ENCODE peak calls at places on chromosome 10, in five cellular contexts. One of them, this sample, is unnamed.

GRCh38 chr10:7988985-7989384 is 65.5 kb upstream of the GATA3 start:
- DNase-seq in heart left ventricle: no peak
- DNase-seq in left lung: no peak
- DNase-seq in AG10803: no peak
- DNase-seq in OCI-LY7: peak
- DNase-seq in this sample: no peak

GRCh38 chr10:89518876-89519842 is 16.2 kb downstream of the SLC16A12 start:
- DNase-seq in heart left ventricle: peak
- DNase-seq in left lung: no peak
- DNase-seq in AG10803: peak
- DNase-seq in OCI-LY7: no peak
- DNase-seq in this sample: peak

GRCh38 chr10:219731-220472 is 84.6 kb downstream of the ZMYND11 start:
- DNase-seq in heart left ventricle: no peak
- DNase-seq in left lung: no peak
- DNase-seq in AG10803: peak
- DNase-seq in OCI-LY7: no peak
- DNase-seq in this sample: no peak

GRCh38 chr10:116183733-116184447 is 89.1 kb downstream of the GFRA1 start:
- DNase-seq in heart left ventricle: no peak
- DNase-seq in left lung: no peak
- DNase-seq in AG10803: peak
- DNase-seq in OCI-LY7: no peak
- DNase-seq in this sample: peak

GRCh38 chr10:88244781-88245350 is 338.3 kb downstream of the RNLS start:
- DNase-seq in heart left ventricle: no peak
- DNase-seq in left lung: no peak
- DNase-seq in AG10803: no peak
- DNase-seq in OCI-LY7: no peak
- DNase-seq in this sample: no peak

GRCh38 chr10:128062837-128063563 is 63.2 kb downstream of the MKI67 start:
- DNase-seq in heart left ventricle: peak
- DNase-seq in left lung: no peak
- DNase-seq in AG10803: no peak
- DNase-seq in OCI-LY7: peak
- DNase-seq in this sample: no peak

GRCh38 chr10:100043344-100043743 is 33.6 kb upstream of the DNMBP start:
- DNase-seq in heart left ventricle: no peak
- DNase-seq in left lung: no peak
- DNase-seq in AG10803: no peak
- DNase-seq in OCI-LY7: no peak
- DNase-seq in this sample: no peak

GRCh38 chr10:101830322-101831168 is 12.3 kb upstream of the OGA start:
- DNase-seq in heart left ventricle: peak
- DNase-seq in left lung: peak
- DNase-seq in AG10803: peak
- DNase-seq in OCI-LY7: peak
- DNase-seq in this sample: peak

GRCh38 chr10:102461187-102462054 is 10.1 kb upstream of the C10orf95 start:
- DNase-seq in heart left ventricle: peak
- DNase-seq in left lung: peak
- DNase-seq in AG10803: peak
- DNase-seq in OCI-LY7: peak
- DNase-seq in this sample: peak

GRCh38 chr10:30172663-30173062 is 113.3 kb upstream of the JCAD start:
- DNase-seq in heart left ventricle: no peak
- DNase-seq in left lung: no peak
- DNase-seq in AG10803: peak
- DNase-seq in OCI-LY7: no peak
- DNase-seq in this sample: no peak

GRCh38 chr10:32271617-32272016 is 75.3 kb downstream of the EPC1 start:
- DNase-seq in heart left ventricle: no peak
- DNase-seq in left lung: no peak
- DNase-seq in AG10803: peak
- DNase-seq in OCI-LY7: no peak
- DNase-seq in this sample: peak

GRCh38 chr10:25068152-25069058 is 52.0 kb downstream of the THNSL1 start:
- DNase-seq in heart left ventricle: no peak
- DNase-seq in left lung: no peak
- DNase-seq in AG10803: peak
- DNase-seq in OCI-LY7: no peak
- DNase-seq in this sample: peak

GRCh38 chr10:7520496-7521485 is 110.0 kb upstream of the SFMBT2 start:
- DNase-seq in heart left ventricle: no peak
- DNase-seq in left lung: no peak
- DNase-seq in AG10803: no peak
- DNase-seq in OCI-LY7: no peak
- DNase-seq in this sample: no peak

GRCh38 chr10:100470367-100470766 is 7.6 kb downstream of the WNT8B start:
- DNase-seq in heart left ventricle: no peak
- DNase-seq in left lung: no peak
- DNase-seq in AG10803: peak
- DNase-seq in OCI-LY7: no peak
- DNase-seq in this sample: no peak

GRCh38 chr10:46557319-46558140 is 1.1 kb upstream of the GPRIN2 start:
- DNase-seq in heart left ventricle: peak
- DNase-seq in left lung: peak
- DNase-seq in AG10803: no peak
- DNase-seq in OCI-LY7: no peak
- DNase-seq in this sample: no peak

GRCh38 chr10:66538908-66539307 is 386.9 kb upstream of the LRRTM3 start:
- DNase-seq in heart left ventricle: no peak
- DNase-seq in left lung: no peak
- DNase-seq in AG10803: no peak
- DNase-seq in OCI-LY7: no peak
- DNase-seq in this sample: no peak

GRCh38 chr10:132937861-132938260 is 4.5 kb downstream of the CFAP46 start:
- DNase-seq in heart left ventricle: no peak
- DNase-seq in left lung: peak
- DNase-seq in AG10803: no peak
- DNase-seq in OCI-LY7: no peak
- DNase-seq in this sample: no peak

GRCh38 chr10:12351447-12351846 is 2.1 kb downstream of the CAMK1D start:
- DNase-seq in heart left ventricle: no peak
- DNase-seq in left lung: peak
- DNase-seq in AG10803: no peak
- DNase-seq in OCI-LY7: no peak
- DNase-seq in this sample: no peak

GRCh38 chr10:113890769-113891168 is 36.3 kb downstream of the NHLRC2 start:
- DNase-seq in heart left ventricle: no peak
- DNase-seq in left lung: no peak
- DNase-seq in AG10803: no peak
- DNase-seq in OCI-LY7: no peak
- DNase-seq in this sample: no peak

GRCh38 chr10:60605476-60605875 is 172.8 kb upstream of the CDK1 start:
- DNase-seq in heart left ventricle: no peak
- DNase-seq in left lung: no peak
- DNase-seq in AG10803: no peak
- DNase-seq in OCI-LY7: no peak
- DNase-seq in this sample: no peak

GRCh38 chr10:127910464-127910770 is 3.5 kb downstream of the PTPRE start:
- DNase-seq in heart left ventricle: no peak
- DNase-seq in left lung: no peak
- DNase-seq in AG10803: no peak
- DNase-seq in OCI-LY7: no peak
- DNase-seq in this sample: no peak

GRCh38 chr10:3048114-3049019 is 19.0 kb upstream of the PFKP start:
- DNase-seq in heart left ventricle: no peak
- DNase-seq in left lung: no peak
- DNase-seq in AG10803: peak
- DNase-seq in OCI-LY7: no peak
- DNase-seq in this sample: peak

GRCh38 chr10:97159906-97160305 is 25.9 kb downstream of the SLIT1 start:
- DNase-seq in heart left ventricle: no peak
- DNase-seq in left lung: no peak
- DNase-seq in AG10803: no peak
- DNase-seq in OCI-LY7: no peak
- DNase-seq in this sample: no peak

GRCh38 chr10:97168645-97169044 is 17.1 kb downstream of the SLIT1 start:
- DNase-seq in heart left ventricle: no peak
- DNase-seq in left lung: no peak
- DNase-seq in AG10803: no peak
- DNase-seq in OCI-LY7: no peak
- DNase-seq in this sample: no peak

GRCh38 chr10:97165499-97165898 is 20.3 kb downstream of the SLIT1 start:
- DNase-seq in heart left ventricle: no peak
- DNase-seq in left lung: no peak
- DNase-seq in AG10803: no peak
- DNase-seq in OCI-LY7: no peak
- DNase-seq in this sample: no peak

GRCh38 chr10:97163141-97163540 is 22.6 kb downstream of the SLIT1 start:
- DNase-seq in heart left ventricle: no peak
- DNase-seq in left lung: no peak
- DNase-seq in AG10803: no peak
- DNase-seq in OCI-LY7: no peak
- DNase-seq in this sample: no peak

GRCh38 chr10:97163646-97164535 is 21.9 kb downstream of the SLIT1 start:
- DNase-seq in heart left ventricle: no peak
- DNase-seq in left lung: no peak
- DNase-seq in AG10803: no peak
- DNase-seq in OCI-LY7: no peak
- DNase-seq in this sample: no peak
- H3K4me3 ChIP-seq in heart left ventricle: no peak
- H3K4me3 ChIP-seq in left lung: no peak
- H3K4me3 ChIP-seq in AG10803: no peak
- H3K4me3 ChIP-seq in OCI-LY7: no peak
- H3K4me3 ChIP-seq in this sample: no peak

DNA sequence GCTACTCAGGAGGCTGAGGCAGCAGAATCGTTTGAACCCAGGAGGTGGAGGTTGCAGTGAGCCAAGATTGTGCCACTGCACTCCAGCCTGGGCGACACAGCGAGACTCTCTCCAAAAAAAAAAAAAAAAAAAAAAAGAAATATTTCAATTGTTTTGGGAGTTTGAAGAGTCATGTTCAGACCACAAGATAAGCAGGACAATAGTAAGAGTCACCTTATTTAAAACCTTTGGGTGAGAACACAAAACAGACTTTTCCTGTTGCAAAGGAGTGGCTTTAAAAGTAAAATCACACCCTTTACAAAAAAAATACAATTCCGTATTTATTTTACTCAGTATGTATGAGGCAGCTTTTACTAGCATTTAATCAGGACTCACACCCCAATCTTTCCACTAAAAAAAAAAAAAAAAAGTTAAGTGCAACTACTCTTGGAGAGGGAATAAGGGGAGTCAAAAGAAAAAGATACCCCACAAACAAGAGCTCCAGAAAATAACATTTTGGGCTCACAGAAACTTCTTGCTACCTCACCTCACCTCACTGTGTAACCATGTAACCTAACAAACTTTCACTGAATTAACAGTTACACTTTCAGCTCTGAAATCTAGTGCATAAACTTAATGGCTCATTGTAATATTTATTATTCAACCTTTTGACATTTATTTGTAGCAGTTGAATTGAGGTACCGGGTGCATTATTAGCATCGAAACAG is 11.2 kb downstream of the SKIDA1 start:
- DNase-seq in heart left ventricle: no peak
- DNase-seq in left lung: no peak
- DNase-seq in AG10803: no peak
- DNase-seq in OCI-LY7: no peak
- DNase-seq in this sample: peak
- H3K4me3 ChIP-seq in heart left ventricle: no peak
- H3K4me3 ChIP-seq in left lung: no peak
- H3K4me3 ChIP-seq in AG10803: peak
- H3K4me3 ChIP-seq in OCI-LY7: no peak
- H3K4me3 ChIP-seq in this sample: peak

GRCh38 chr10:103762924-103763323 is 92.5 kb downstream of the SH3PXD2A start:
- DNase-seq in heart left ventricle: no peak
- DNase-seq in left lung: no peak
- DNase-seq in AG10803: no peak
- DNase-seq in OCI-LY7: no peak
- DNase-seq in this sample: no peak

GRCh38 chr10:103765981-103766380 is 89.4 kb downstream of the SH3PXD2A start:
- DNase-seq in heart left ventricle: peak
- DNase-seq in left lung: peak
- DNase-seq in AG10803: no peak
- DNase-seq in OCI-LY7: peak
- DNase-seq in this sample: peak

GRCh38 chr10:103763374-103764202 is 91.8 kb downstream of the SH3PXD2A start:
- DNase-seq in heart left ventricle: no peak
- DNase-seq in left lung: no peak
- DNase-seq in AG10803: no peak
- DNase-seq in OCI-LY7: peak
- DNase-seq in this sample: peak

GRCh38 chr10:103765168-103765567 is 90.2 kb downstream of the SH3PXD2A start:
- DNase-seq in heart left ventricle: no peak
- DNase-seq in left lung: no peak
- DNase-seq in AG10803: peak
- DNase-seq in OCI-LY7: no peak
- DNase-seq in this sample: peak

DNA sequence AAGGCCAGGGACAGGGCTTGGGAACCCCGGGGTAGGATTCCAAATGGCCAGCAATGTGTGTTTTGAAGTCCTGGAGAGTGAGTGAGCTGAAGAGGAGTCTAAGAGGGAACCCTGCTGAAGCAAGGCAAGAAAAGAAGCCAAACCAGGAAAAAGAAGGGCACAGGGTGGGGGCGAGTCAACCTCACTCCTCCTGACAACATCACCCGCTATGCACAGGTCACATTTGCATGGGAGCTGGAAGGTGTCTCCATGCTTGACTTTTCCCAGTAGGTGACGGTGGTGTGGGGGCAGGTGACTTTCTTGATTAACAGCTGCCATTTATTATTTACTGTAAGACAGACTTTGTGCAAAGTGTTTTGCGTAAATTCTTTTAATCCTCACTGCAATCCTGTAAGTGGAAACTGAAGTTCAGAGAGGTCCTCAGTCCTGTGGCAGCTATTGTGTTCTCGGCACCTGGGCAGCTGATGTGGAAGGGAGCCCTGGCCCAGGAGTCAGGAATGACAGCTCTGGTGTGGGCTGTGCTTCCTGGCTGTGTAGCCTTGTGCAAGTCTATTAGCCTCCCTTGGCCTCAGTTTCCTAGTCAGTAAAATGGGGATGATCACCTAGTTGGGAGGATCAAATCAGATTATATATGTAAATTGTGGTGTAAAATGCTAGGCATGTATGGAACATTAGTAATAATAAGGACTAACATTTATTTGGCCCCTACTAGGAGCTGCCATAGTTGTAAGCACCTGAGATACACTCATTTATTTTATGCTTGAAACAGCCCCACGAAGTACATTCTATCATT is 90.9 kb downstream of the SH3PXD2A start:
- DNase-seq in heart left ventricle: no peak
- DNase-seq in left lung: no peak
- DNase-seq in AG10803: no peak
- DNase-seq in OCI-LY7: no peak
- DNase-seq in this sample: no peak
- H3K4me3 ChIP-seq in heart left ventricle: no peak
- H3K4me3 ChIP-seq in left lung: no peak
- H3K4me3 ChIP-seq in AG10803: no peak
- H3K4me3 ChIP-seq in OCI-LY7: peak
- H3K4me3 ChIP-seq in this sample: no peak

DNA sequence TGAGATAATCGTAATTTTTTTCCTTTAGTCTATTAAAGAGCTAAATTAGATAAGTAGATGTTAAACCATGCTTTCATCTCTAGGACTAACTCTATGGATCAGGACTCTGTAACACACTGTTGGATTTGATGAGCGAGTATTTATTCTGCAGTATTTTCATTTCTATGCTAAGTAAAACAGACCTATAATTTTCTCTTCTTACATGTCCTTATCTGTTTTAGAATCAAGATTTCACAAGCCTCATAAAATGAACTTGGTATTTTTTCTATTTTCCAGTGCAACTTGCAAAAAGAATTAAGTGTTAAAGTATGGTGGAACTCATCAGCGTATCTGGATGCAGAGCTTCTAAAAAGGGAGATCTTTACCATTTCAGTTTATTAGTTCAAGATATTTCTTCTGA is 2.4 kb downstream of the CACUL1 start:
- DNase-seq in heart left ventricle: no peak
- DNase-seq in left lung: no peak
- DNase-seq in AG10803: no peak
- DNase-seq in OCI-LY7: no peak
- DNase-seq in this sample: no peak
- H3K4me3 ChIP-seq in heart left ventricle: no peak
- H3K4me3 ChIP-seq in left lung: no peak
- H3K4me3 ChIP-seq in AG10803: no peak
- H3K4me3 ChIP-seq in OCI-LY7: peak
- H3K4me3 ChIP-seq in this sample: no peak

This sample was measured in astrocyte of the spinal cord.